ENCODE peak calls at places on chromosome 3, in nine cellular contexts. L is NCI-H1436 treated with DMSO at 0.1 percent for 48 hours; Z is activated CD8-positive, alpha-beta T cell treated with anti-CD3 and anti-CD28 coated beads, Interleukin-2, amount 10 ng/mL, durations not matched to agents 7 days and 5 days; A is LoVo; M is uterus; U is body of pancreas; J is mesendoderm; B is omental fat pad; P is COR-L47. K is an unnamed sample.

GRCh38 chr3:197494366-197495058 is 61.3 kb downstream of the BDH1 start:
- DNase-seq in L (no peak), Z (no peak), A (peak; percentile 57), M (no peak), U (no peak), J (no peak), B (no peak), P (no peak), K (no peak)

GRCh38 chr3:150098621-150099020 is 127.9 kb upstream of the PFN2 start:
- DNase-seq in L (no peak), Z (no peak), A (no peak), M (no peak), U (no peak), J (no peak), B (no peak), P (no peak), K (no peak)

GRCh38 chr3:49500408-49501257 is 30.6 kb downstream of the DAG1 start:
- DNase-seq in L (no peak), Z (no peak), A (peak; percentile 62), M (peak; percentile 53), U (peak; percentile 40), J (no peak), B (no peak), P (no peak), K (no peak)

GRCh38 chr3:87246662-87247061 is 19.6 kb downstream of the CHMP2B start:
- DNase-seq in L (no peak), Z (no peak), A (no peak), M (no peak), U (no peak), J (no peak), B (no peak), P (no peak), K (no peak)

GRCh38 chr3:36944012-36944640 is 728 bp downstream of the TRANK1 start:
- DNase-seq in L (no peak), Z (peak; percentile 34), A (no peak), M (peak; percentile 62), U (peak; percentile 66), J (peak; percentile 81), B (peak; percentile 42), P (peak; percentile 20), K (no peak)

GRCh38 chr3:194481525-194482195 is 5.1 kb downstream of the ATP13A3 start:
- DNase-seq in L (no peak), Z (no peak), A (no peak), M (no peak), U (no peak), J (no peak), B (no peak), P (no peak), K (no peak)

GRCh38 chr3:169227911-169228310 is 435.6 kb downstream of the MECOM start:
- DNase-seq in L (no peak), Z (peak; percentile 26), A (no peak), M (no peak), U (no peak), J (peak; percentile 38), B (no peak), P (no peak), K (no peak)

GRCh38 chr3:193812078-193812725 is 219.2 kb downstream of the OPA1 start:
- DNase-seq in L (no peak), Z (no peak), A (no peak), M (no peak), U (no peak), J (peak; percentile 74), B (no peak), P (no peak), K (no peak)

GRCh38 chr3:9179826-9180763 is 69.4 kb downstream of the SRGAP3 start:
- DNase-seq in L (no peak), Z (peak; percentile 53), A (no peak), M (no peak), U (no peak), J (no peak), B (no peak), P (no peak), K (no peak)

GRCh38 chr3:196138927-196139680 is 57.2 kb upstream of the TFRC start:
- DNase-seq in L (no peak), Z (no peak), A (no peak), M (peak; percentile 34), U (no peak), J (peak; percentile 89), B (no peak), P (no peak), K (no peak)

GRCh38 chr3:70120360-70120966 is 120.9 kb downstream of the SAMMSON start:
- DNase-seq in L (no peak), Z (peak; percentile 70), A (peak; percentile 61), M (peak; percentile 21), U (peak; percentile 87), J (peak; percentile 89), B (peak; percentile 54), P (peak; percentile 18), K (peak; percentile 35)

GRCh38 chr3:191343115-191343514 is 12.8 kb upstream of the UTS2B start:
- DNase-seq in L (no peak), Z (no peak), A (no peak), M (no peak), U (no peak), J (no peak), B (no peak), P (no peak), K (no peak)

GRCh38 chr3:110779581-110779980 is 292.0 kb upstream of the NECTIN3 start:
- DNase-seq in L (no peak), Z (no peak), A (no peak), M (no peak), U (no peak), J (no peak), B (no peak), P (no peak), K (no peak)

GRCh38 chr3:5013021-5013906 is 34.0 kb downstream of the BHLHE40 start:
- DNase-seq in L (no peak), Z (no peak), A (peak; percentile 93), M (no peak), U (no peak), J (peak; percentile 91), B (no peak), P (no peak), K (no peak)

GRCh38 chr3:12558706-12559105 is 1.8 kb downstream of the MKRN2 start:
- DNase-seq in L (no peak), Z (no peak), A (peak; percentile 23), M (no peak), U (no peak), J (peak; percentile 28), B (no peak), P (no peak), K (no peak)

GRCh38 chr3:48830660-48831190 is 16.9 kb downstream of the PRKAR2A start:
- DNase-seq in L (no peak), Z (no peak), A (no peak), M (no peak), U (no peak), J (no peak), B (no peak), P (no peak), K (no peak)